ENCODE peak calls at places on chromosome 7, in four cellular contexts. J, P, W and I are unnamed samples.
A peak's percentile ranks its signal among the peaks of the same experiment; 100 is the strongest.

GRCh38 chr7:95578299-95578855 is 17.9 kb downstream of the PDK4 start:
- DNase-seq in P (no peak), W (no peak), J (no peak), I (no peak)

GRCh38 chr7:98831641-98832221 is 38.1 kb downstream of the TMEM130 start:
- DNase-seq in W (peak; percentile 76), P (no peak), J (no peak), I (peak; percentile 65)

GRCh38 chr7:6226194-6226799 is 46.1 kb downstream of the CYTH3 start:
- DNase-seq in P (no peak), J (no peak), W (no peak), I (no peak)

GRCh38 chr7:18265611-18266281 is 229.8 kb upstream of the HDAC9 start:
- DNase-seq in W (no peak), P (no peak), J (no peak), I (no peak)

GRCh38 chr7:155372782-155373358 is 75.2 kb downstream of the INSIG1 start:
- DNase-seq in J (no peak), P (no peak), W (no peak), I (no peak)

GRCh38 chr7:105775580-105775979 is 100.8 kb downstream of the ATXN7L1 start:
- DNase-seq in J (no peak), P (no peak), W (no peak), I (no peak)

GRCh38 chr7:157307534-157307838 is 29.3 kb upstream of the DNAJB6 start:
- DNase-seq in P (no peak), W (no peak), J (no peak), I (no peak)

GRCh38 chr7:351681-352480 is 61.9 kb downstream of the FOXL3 start:
- DNase-seq in W (peak; percentile 69), P (no peak), J (no peak), I (peak; percentile 68)

GRCh38 chr7:55060690-55061414 is 42.0 kb downstream of the EGFR start:
- DNase-seq in P (no peak), W (no peak), J (no peak), I (no peak)

GRCh38 chr7:1073211-1073977 is 14.5 kb upstream of the GPER1 start:
- DNase-seq in P (no peak), J (no peak), W (no peak), I (no peak)

GRCh38 chr7:127667017-127667670 is 15.2 kb downstream of the SND1 start:
- DNase-seq in J (no peak), P (no peak), W (no peak), I (no peak)

GRCh38 chr7:69780377-69780776 is 182.1 kb downstream of the AUTS2 start:
- DNase-seq in P (no peak), W (no peak), J (no peak), I (no peak)

GRCh38 chr7:33909755-33910154 is 4.4 kb downstream of the BMPER start:
- DNase-seq in P (no peak), J (no peak), W (no peak), I (no peak)

GRCh38 chr7:157653827-157654207 is 317.0 kb downstream of the DNAJB6 start:
- DNase-seq in W (no peak), J (no peak), P (no peak), I (no peak)

GRCh38 chr7:7766671-7767070 is 48.3 kb upstream of the RPA3 start:
- DNase-seq in J (no peak), P (no peak), W (no peak), I (no peak)

GRCh38 chr7:41476117-41476803 is 226.6 kb downstream of the INHBA start:
- DNase-seq in W (no peak), J (no peak), P (no peak), I (no peak)

GRCh38 chr7:67402280-67402679 is 405.6 kb downstream of the TYW1 start:
- DNase-seq in P (no peak), W (no peak), J (no peak), I (no peak)

GRCh38 chr7:155461631-155462030 is 3.7 kb downstream of the EN2 start:
- DNase-seq in J (no peak), W (no peak), P (no peak), I (no peak)

GRCh38 chr7:77542399-77542798 is 5.3 kb downstream of the PTPN12 start:
- DNase-seq in J (no peak), P (no peak), W (no peak), I (no peak)

GRCh38 chr7:143504215-143504936 is 26.7 kb downstream of the TAS2R41 start:
- DNase-seq in P (no peak), W (no peak), J (no peak), I (no peak)

GRCh38 chr7:27184342-27185012 is 555 bp downstream of the HOXA11 start:
- DNase-seq in P (peak; percentile 28), J (no peak), W (no peak), I (peak; percentile 43)

GRCh38 chr7:108600399-108600798 is 30.7 kb downstream of the DNAJB9 start:
- DNase-seq in W (no peak), P (no peak), J (no peak), I (no peak)

GRCh38 chr7:142355328-142355727 is 97.5 kb upstream of the PRSS58 start:
- DNase-seq in P (no peak), J (no peak), W (no peak), I (no peak)

GRCh38 chr7:1533255-1533568 is 2.7 kb downstream of the MAFK start:
- DNase-seq in W (peak; percentile 30), J (no peak), P (peak; percentile 25), I (no peak)

GRCh38 chr7:76054129-76055120 is 6.5 kb downstream of the MDH2 start:
- DNase-seq in J (no peak), P (peak; percentile 25), W (no peak), I (no peak)

GRCh38 chr7:40303996-40304395 is 169.2 kb downstream of the SUGCT start:
- DNase-seq in J (no peak), W (no peak), P (no peak), I (no peak)

GRCh38 chr7:112886171-112886570 is 96.0 kb upstream of the TMEM168 start:
- DNase-seq in J (no peak), P (no peak), W (no peak), I (no peak)

GRCh38 chr7:128322040-128322643 is 21.6 kb downstream of the RBM28 start:
- DNase-seq in P (no peak), J (no peak), W (peak; percentile 15), I (no peak)

GRCh38 chr7:3243256-3243655 is 57.8 kb upstream of the SDK1 start:
- DNase-seq in P (no peak), J (no peak), W (no peak), I (no peak)

GRCh38 chr7:132407764-132408163 is 168.5 kb downstream of the PLXNA4 start:
- DNase-seq in J (no peak), P (no peak), W (no peak), I (no peak)

GRCh38 chr7:43686991-43687390 is 42.3 kb downstream of the COA1 start:
- DNase-seq in W (no peak), P (no peak), J (no peak), I (no peak)

GRCh38 chr7:140023728-140024127 is 39.0 kb downstream of the PARP12 start:
- DNase-seq in J (no peak), W (no peak), P (no peak), I (no peak)

GRCh38 chr7:122383934-122384333 is 79.4 kb upstream of the FEZF1 start:
- DNase-seq in J (no peak), P (no peak), W (no peak), I (no peak)